ENCODE peak calls at places on chromosomes 4 and X, in eight cellular contexts. One of them, this sample, is unnamed.

GRCh38 chr4:138919094-138919936 is 96.3 kb upstream of the NOCT start:
- DNase-seq in adipocyte: no peak
- DNase-seq in stomach: peak
- DNase-seq in thoracic aorta: no peak
- DNase-seq in cardiac fibroblast: peak
- DNase-seq in naive thymus-derived CD4-positive, alpha-beta T cell: no peak
- DNase-seq in foreskin fibroblast: peak
- DNase-seq in colonic mucosa: peak
- DNase-seq in this sample: peak

GRCh38 chr4:78653655-78654054 is 102.1 kb downstream of the ANXA3 start:
- DNase-seq in adipocyte: peak
- DNase-seq in stomach: no peak
- DNase-seq in thoracic aorta: no peak
- DNase-seq in cardiac fibroblast: no peak
- DNase-seq in naive thymus-derived CD4-positive, alpha-beta T cell: no peak
- DNase-seq in foreskin fibroblast: no peak
- DNase-seq in colonic mucosa: no peak
- DNase-seq in this sample: no peak

GRCh38 chr4:3516836-3517730 is 15.1 kb downstream of the LRPAP1 start:
- DNase-seq in adipocyte: no peak
- DNase-seq in stomach: no peak
- DNase-seq in thoracic aorta: no peak
- DNase-seq in cardiac fibroblast: no peak
- DNase-seq in naive thymus-derived CD4-positive, alpha-beta T cell: peak
- DNase-seq in foreskin fibroblast: no peak
- DNase-seq in colonic mucosa: no peak
- DNase-seq in this sample: peak

GRCh38 chr4:26218677-26219181 is 102.1 kb upstream of the RBPJ start:
- DNase-seq in adipocyte: no peak
- DNase-seq in stomach: no peak
- DNase-seq in thoracic aorta: no peak
- DNase-seq in cardiac fibroblast: no peak
- DNase-seq in naive thymus-derived CD4-positive, alpha-beta T cell: no peak
- DNase-seq in foreskin fibroblast: no peak
- DNase-seq in colonic mucosa: no peak
- DNase-seq in this sample: no peak

GRCh38 chr4:153539058-153539826 is 73.1 kb downstream of the TMEM131L start:
- DNase-seq in adipocyte: no peak
- DNase-seq in stomach: no peak
- DNase-seq in thoracic aorta: no peak
- DNase-seq in cardiac fibroblast: no peak
- DNase-seq in naive thymus-derived CD4-positive, alpha-beta T cell: no peak
- DNase-seq in foreskin fibroblast: no peak
- DNase-seq in colonic mucosa: no peak
- DNase-seq in this sample: no peak

GRCh38 chr4:18684932-18685331 is 663.4 kb upstream of the LCORL start:
- DNase-seq in adipocyte: no peak
- DNase-seq in stomach: no peak
- DNase-seq in thoracic aorta: no peak
- DNase-seq in cardiac fibroblast: no peak
- DNase-seq in naive thymus-derived CD4-positive, alpha-beta T cell: no peak
- DNase-seq in foreskin fibroblast: no peak
- DNase-seq in colonic mucosa: no peak
- DNase-seq in this sample: no peak

GRCh38 chr4:2788532-2789103 is 4.3 kb upstream of the SH3BP2 start:
- DNase-seq in adipocyte: peak
- DNase-seq in stomach: peak
- DNase-seq in thoracic aorta: no peak
- DNase-seq in cardiac fibroblast: no peak
- DNase-seq in naive thymus-derived CD4-positive, alpha-beta T cell: no peak
- DNase-seq in foreskin fibroblast: no peak
- DNase-seq in colonic mucosa: peak
- DNase-seq in this sample: peak

GRCh38 chr4:118279328-118279727 is 73.5 kb downstream of the PRSS12 start:
- DNase-seq in adipocyte: peak
- DNase-seq in stomach: no peak
- DNase-seq in thoracic aorta: no peak
- DNase-seq in cardiac fibroblast: no peak
- DNase-seq in naive thymus-derived CD4-positive, alpha-beta T cell: peak
- DNase-seq in foreskin fibroblast: no peak
- DNase-seq in colonic mucosa: no peak
- DNase-seq in this sample: no peak

GRCh38 chrX:105765691-105766090 is 56.6 kb upstream of the NRK start:
- DNase-seq in adipocyte: no peak
- DNase-seq in stomach: no peak
- DNase-seq in thoracic aorta: no peak
- DNase-seq in cardiac fibroblast: no peak
- DNase-seq in naive thymus-derived CD4-positive, alpha-beta T cell: no peak
- DNase-seq in foreskin fibroblast: no peak
- DNase-seq in colonic mucosa: no peak
- DNase-seq in this sample: no peak

GRCh38 chr4:112515278-112516075 is 503 bp downstream of the NEUROG2 start:
- DNase-seq in adipocyte: peak
- DNase-seq in stomach: no peak
- DNase-seq in thoracic aorta: no peak
- DNase-seq in cardiac fibroblast: peak
- DNase-seq in naive thymus-derived CD4-positive, alpha-beta T cell: peak
- DNase-seq in foreskin fibroblast: no peak
- DNase-seq in colonic mucosa: no peak
- DNase-seq in this sample: no peak

GRCh38 chr4:147334478-147334877 is 146.4 kb upstream of the EDNRA start:
- DNase-seq in adipocyte: peak
- DNase-seq in stomach: no peak
- DNase-seq in thoracic aorta: no peak
- DNase-seq in cardiac fibroblast: peak
- DNase-seq in naive thymus-derived CD4-positive, alpha-beta T cell: no peak
- DNase-seq in foreskin fibroblast: no peak
- DNase-seq in colonic mucosa: no peak
- DNase-seq in this sample: no peak

GRCh38 chr4:113978561-113979156 is 788 bp downstream of the ARSJ start:
- DNase-seq in adipocyte: no peak
- DNase-seq in stomach: no peak
- DNase-seq in thoracic aorta: no peak
- DNase-seq in cardiac fibroblast: no peak
- DNase-seq in naive thymus-derived CD4-positive, alpha-beta T cell: no peak
- DNase-seq in foreskin fibroblast: no peak
- DNase-seq in colonic mucosa: no peak
- DNase-seq in this sample: peak

GRCh38 chr4:146370841-146371240 is 150.9 kb downstream of the SLC10A7 start:
- DNase-seq in adipocyte: no peak
- DNase-seq in stomach: no peak
- DNase-seq in thoracic aorta: no peak
- DNase-seq in cardiac fibroblast: peak
- DNase-seq in naive thymus-derived CD4-positive, alpha-beta T cell: no peak
- DNase-seq in foreskin fibroblast: no peak
- DNase-seq in colonic mucosa: no peak
- DNase-seq in this sample: no peak

GRCh38 chr4:180664766-180665368 is 1578.3 kb upstream of the TENM3 start:
- DNase-seq in adipocyte: peak
- DNase-seq in stomach: peak
- DNase-seq in thoracic aorta: no peak
- DNase-seq in cardiac fibroblast: peak
- DNase-seq in naive thymus-derived CD4-positive, alpha-beta T cell: peak
- DNase-seq in foreskin fibroblast: peak
- DNase-seq in colonic mucosa: peak
- DNase-seq in this sample: peak

GRCh38 chr4:94032754-94033153 is 174.9 kb upstream of the SMARCAD1 start:
- DNase-seq in adipocyte: peak
- DNase-seq in stomach: no peak
- DNase-seq in thoracic aorta: no peak
- DNase-seq in cardiac fibroblast: no peak
- DNase-seq in naive thymus-derived CD4-positive, alpha-beta T cell: no peak
- DNase-seq in foreskin fibroblast: no peak
- DNase-seq in colonic mucosa: no peak
- DNase-seq in this sample: no peak

GRCh38 chr4:112894480-112894879 is 155.0 kb upstream of the ANK2 start:
- DNase-seq in adipocyte: no peak
- DNase-seq in stomach: no peak
- DNase-seq in thoracic aorta: no peak
- DNase-seq in cardiac fibroblast: no peak
- DNase-seq in naive thymus-derived CD4-positive, alpha-beta T cell: no peak
- DNase-seq in foreskin fibroblast: no peak
- DNase-seq in colonic mucosa: no peak
- DNase-seq in this sample: no peak

GRCh38 chr4:5989236-5990225 is 28.7 kb downstream of the C4orf50 start:
- DNase-seq in adipocyte: no peak
- DNase-seq in stomach: peak
- DNase-seq in thoracic aorta: no peak
- DNase-seq in cardiac fibroblast: no peak
- DNase-seq in naive thymus-derived CD4-positive, alpha-beta T cell: no peak
- DNase-seq in foreskin fibroblast: no peak
- DNase-seq in colonic mucosa: no peak
- DNase-seq in this sample: no peak

GRCh38 chr4:165368114-165368513 is 10.7 kb upstream of the CPE start:
- DNase-seq in adipocyte: no peak
- DNase-seq in stomach: no peak
- DNase-seq in thoracic aorta: no peak
- DNase-seq in cardiac fibroblast: no peak
- DNase-seq in naive thymus-derived CD4-positive, alpha-beta T cell: no peak
- DNase-seq in foreskin fibroblast: no peak
- DNase-seq in colonic mucosa: no peak
- DNase-seq in this sample: no peak

GRCh38 chrX:101931104-101931493 is 728 bp downstream of the ZMAT1 start:
- DNase-seq in adipocyte: no peak
- DNase-seq in stomach: no peak
- DNase-seq in thoracic aorta: no peak
- DNase-seq in cardiac fibroblast: no peak
- DNase-seq in naive thymus-derived CD4-positive, alpha-beta T cell: no peak
- DNase-seq in foreskin fibroblast: no peak
- DNase-seq in colonic mucosa: no peak
- DNase-seq in this sample: no peak

GRCh38 chrX:34654939-34655338 is 2.1 kb downstream of the TMEM47 start:
- DNase-seq in adipocyte: peak
- DNase-seq in stomach: no peak
- DNase-seq in thoracic aorta: no peak
- DNase-seq in cardiac fibroblast: peak
- DNase-seq in naive thymus-derived CD4-positive, alpha-beta T cell: no peak
- DNase-seq in foreskin fibroblast: no peak
- DNase-seq in colonic mucosa: no peak
- DNase-seq in this sample: no peak
- H3K4me3 ChIP-seq in adipocyte: peak
- H3K4me3 ChIP-seq in stomach: peak
- H3K4me3 ChIP-seq in thoracic aorta: peak
- H3K4me3 ChIP-seq in cardiac fibroblast: peak
- H3K4me3 ChIP-seq in naive thymus-derived CD4-positive, alpha-beta T cell: no peak
- H3K4me3 ChIP-seq in foreskin fibroblast: peak
- H3K4me3 ChIP-seq in colonic mucosa: peak
- H3K4me3 ChIP-seq in this sample: no peak

GRCh38 chr4:53314257-53314656 is 51.6 kb downstream of the SCFD2 start:
- DNase-seq in adipocyte: no peak
- DNase-seq in stomach: no peak
- DNase-seq in thoracic aorta: no peak
- DNase-seq in cardiac fibroblast: no peak
- DNase-seq in naive thymus-derived CD4-positive, alpha-beta T cell: no peak
- DNase-seq in foreskin fibroblast: no peak
- DNase-seq in colonic mucosa: no peak
- DNase-seq in this sample: no peak
- H3K4me3 ChIP-seq in adipocyte: no peak
- H3K4me3 ChIP-seq in stomach: no peak
- H3K4me3 ChIP-seq in thoracic aorta: no peak
- H3K4me3 ChIP-seq in cardiac fibroblast: no peak
- H3K4me3 ChIP-seq in naive thymus-derived CD4-positive, alpha-beta T cell: no peak
- H3K4me3 ChIP-seq in foreskin fibroblast: no peak
- H3K4me3 ChIP-seq in colonic mucosa: no peak
- H3K4me3 ChIP-seq in this sample: no peak

GRCh38 chr4:55175779-55176231 is 50.4 kb upstream of the KDR start:
- DNase-seq in adipocyte: peak
- DNase-seq in stomach: no peak
- DNase-seq in thoracic aorta: no peak
- DNase-seq in cardiac fibroblast: peak
- DNase-seq in naive thymus-derived CD4-positive, alpha-beta T cell: no peak
- DNase-seq in foreskin fibroblast: peak
- DNase-seq in colonic mucosa: no peak
- DNase-seq in this sample: no peak

GRCh38 chr4:55177461-55177860 is 52.1 kb upstream of the KDR start:
- DNase-seq in adipocyte: no peak
- DNase-seq in stomach: no peak
- DNase-seq in thoracic aorta: no peak
- DNase-seq in cardiac fibroblast: no peak
- DNase-seq in naive thymus-derived CD4-positive, alpha-beta T cell: no peak
- DNase-seq in foreskin fibroblast: no peak
- DNase-seq in colonic mucosa: no peak
- DNase-seq in this sample: no peak

GRCh38 chr4:55178226-55179005 is 53.0 kb upstream of the KDR start:
- DNase-seq in adipocyte: no peak
- DNase-seq in stomach: no peak
- DNase-seq in thoracic aorta: no peak
- DNase-seq in cardiac fibroblast: peak
- DNase-seq in naive thymus-derived CD4-positive, alpha-beta T cell: no peak
- DNase-seq in foreskin fibroblast: no peak
- DNase-seq in colonic mucosa: peak
- DNase-seq in this sample: no peak

GRCh38 chr4:55173580-55173979 is 48.2 kb upstream of the KDR start:
- DNase-seq in adipocyte: no peak
- DNase-seq in stomach: no peak
- DNase-seq in thoracic aorta: no peak
- DNase-seq in cardiac fibroblast: peak
- DNase-seq in naive thymus-derived CD4-positive, alpha-beta T cell: no peak
- DNase-seq in foreskin fibroblast: peak
- DNase-seq in colonic mucosa: no peak
- DNase-seq in this sample: no peak

GRCh38 chr4:55176497-55176896 is 51.1 kb upstream of the KDR start:
- DNase-seq in adipocyte: no peak
- DNase-seq in stomach: no peak
- DNase-seq in thoracic aorta: no peak
- DNase-seq in cardiac fibroblast: no peak
- DNase-seq in naive thymus-derived CD4-positive, alpha-beta T cell: no peak
- DNase-seq in foreskin fibroblast: no peak
- DNase-seq in colonic mucosa: no peak
- DNase-seq in this sample: no peak
- H3K4me3 ChIP-seq in adipocyte: no peak
- H3K4me3 ChIP-seq in stomach: no peak
- H3K4me3 ChIP-seq in thoracic aorta: no peak
- H3K4me3 ChIP-seq in cardiac fibroblast: no peak
- H3K4me3 ChIP-seq in naive thymus-derived CD4-positive, alpha-beta T cell: no peak
- H3K4me3 ChIP-seq in foreskin fibroblast: no peak
- H3K4me3 ChIP-seq in colonic mucosa: no peak
- H3K4me3 ChIP-seq in this sample: no peak

GRCh38 chr4:37687666-37688065 is 1.5 kb upstream of the RELL1 start:
- DNase-seq in adipocyte: no peak
- DNase-seq in stomach: no peak
- DNase-seq in thoracic aorta: no peak
- DNase-seq in cardiac fibroblast: no peak
- DNase-seq in naive thymus-derived CD4-positive, alpha-beta T cell: no peak
- DNase-seq in foreskin fibroblast: no peak
- DNase-seq in colonic mucosa: no peak
- DNase-seq in this sample: no peak

GRCh38 chr4:37685726-37686372 is 327 bp downstream of the RELL1 start:
- DNase-seq in adipocyte: peak
- DNase-seq in stomach: peak
- DNase-seq in thoracic aorta: no peak
- DNase-seq in cardiac fibroblast: peak
- DNase-seq in naive thymus-derived CD4-positive, alpha-beta T cell: peak
- DNase-seq in foreskin fibroblast: peak
- DNase-seq in colonic mucosa: peak
- DNase-seq in this sample: no peak

GRCh38 chr4:37685211-37685725 is 908 bp downstream of the RELL1 start:
- DNase-seq in adipocyte: peak
- DNase-seq in stomach: no peak
- DNase-seq in thoracic aorta: no peak
- DNase-seq in cardiac fibroblast: peak
- DNase-seq in naive thymus-derived CD4-positive, alpha-beta T cell: peak
- DNase-seq in foreskin fibroblast: peak
- DNase-seq in colonic mucosa: no peak
- DNase-seq in this sample: no peak

GRCh38 chr4:37686373-37687174 is at the start of gene RELL1:
- DNase-seq in adipocyte: peak
- DNase-seq in stomach: peak
- DNase-seq in thoracic aorta: peak
- DNase-seq in cardiac fibroblast: peak
- DNase-seq in naive thymus-derived CD4-positive, alpha-beta T cell: peak
- DNase-seq in foreskin fibroblast: peak
- DNase-seq in colonic mucosa: peak
- DNase-seq in this sample: peak

GRCh38 chr4:37687175-37687525 is 974 bp upstream of the RELL1 start:
- DNase-seq in adipocyte: no peak
- DNase-seq in stomach: no peak
- DNase-seq in thoracic aorta: no peak
- DNase-seq in cardiac fibroblast: peak
- DNase-seq in naive thymus-derived CD4-positive, alpha-beta T cell: no peak
- DNase-seq in foreskin fibroblast: no peak
- DNase-seq in colonic mucosa: no peak
- DNase-seq in this sample: no peak
- H3K4me3 ChIP-seq in adipocyte: peak
- H3K4me3 ChIP-seq in stomach: peak
- H3K4me3 ChIP-seq in thoracic aorta: peak
- H3K4me3 ChIP-seq in cardiac fibroblast: peak
- H3K4me3 ChIP-seq in naive thymus-derived CD4-positive, alpha-beta T cell: peak
- H3K4me3 ChIP-seq in foreskin fibroblast: peak
- H3K4me3 ChIP-seq in colonic mucosa: peak
- H3K4me3 ChIP-seq in this sample: peak